ENCODE peak calls at places on chromosome 20, in six cellular contexts. One of them, this sample, is unnamed.

GRCh38 chr20:34951252-34951651 is 4.4 kb downstream of the GSS start:
- DNase-seq in B cell: no peak
- DNase-seq in cardiac fibroblast: no peak
- DNase-seq in EL: no peak
- DNase-seq in left ventricle myocardium inferior: no peak
- DNase-seq in left ventricle myocardium superior: no peak
- DNase-seq in this sample: no peak

GRCh38 chr20:1377984-1378742 is 14.7 kb downstream of the FKBP1A start:
- DNase-seq in B cell: no peak
- DNase-seq in cardiac fibroblast: peak
- DNase-seq in EL: peak
- DNase-seq in left ventricle myocardium inferior: no peak
- DNase-seq in left ventricle myocardium superior: no peak
- DNase-seq in this sample: no peak

GRCh38 chr20:40868568-40869223 is 159.9 kb upstream of the TOP1 start:
- DNase-seq in B cell: no peak
- DNase-seq in cardiac fibroblast: peak
- DNase-seq in EL: peak
- DNase-seq in left ventricle myocardium inferior: no peak
- DNase-seq in left ventricle myocardium superior: peak
- DNase-seq in this sample: peak

GRCh38 chr20:44532248-44532980 is 10.5 kb upstream of the SERINC3 start:
- DNase-seq in B cell: no peak
- DNase-seq in cardiac fibroblast: peak
- DNase-seq in EL: peak
- DNase-seq in left ventricle myocardium inferior: peak
- DNase-seq in left ventricle myocardium superior: peak
- DNase-seq in this sample: no peak

GRCh38 chr20:47551240-47551639 is 49.6 kb downstream of the NCOA3 start:
- DNase-seq in B cell: no peak
- DNase-seq in cardiac fibroblast: no peak
- DNase-seq in EL: no peak
- DNase-seq in left ventricle myocardium inferior: no peak
- DNase-seq in left ventricle myocardium superior: no peak
- DNase-seq in this sample: no peak

GRCh38 chr20:38168791-38169589 is 3.9 kb upstream of the TGM2 start:
- DNase-seq in B cell: no peak
- DNase-seq in cardiac fibroblast: no peak
- DNase-seq in EL: no peak
- DNase-seq in left ventricle myocardium inferior: no peak
- DNase-seq in left ventricle myocardium superior: peak
- DNase-seq in this sample: no peak

GRCh38 chr20:62950741-62951140 is 1.8 kb upstream of the SLC17A9 start:
- DNase-seq in B cell: no peak
- DNase-seq in cardiac fibroblast: no peak
- DNase-seq in EL: no peak
- DNase-seq in left ventricle myocardium inferior: no peak
- DNase-seq in left ventricle myocardium superior: no peak
- DNase-seq in this sample: no peak

GRCh38 chr20:54368578-54368977 is 106.8 kb upstream of the DOK5 start:
- DNase-seq in B cell: no peak
- DNase-seq in cardiac fibroblast: no peak
- DNase-seq in EL: no peak
- DNase-seq in left ventricle myocardium inferior: no peak
- DNase-seq in left ventricle myocardium superior: no peak
- DNase-seq in this sample: no peak

GRCh38 chr20:51736947-51737346 is 31.2 kb downstream of the ATP9A start:
- DNase-seq in B cell: no peak
- DNase-seq in cardiac fibroblast: no peak
- DNase-seq in EL: no peak
- DNase-seq in left ventricle myocardium inferior: no peak
- DNase-seq in left ventricle myocardium superior: no peak
- DNase-seq in this sample: no peak

GRCh38 chr20:49850463-49851233 is 38.0 kb downstream of the SLC9A8 start:
- DNase-seq in B cell: no peak
- DNase-seq in cardiac fibroblast: no peak
- DNase-seq in EL: no peak
- DNase-seq in left ventricle myocardium inferior: no peak
- DNase-seq in left ventricle myocardium superior: no peak
- DNase-seq in this sample: no peak

GRCh38 chr20:22411568-22412450 is 172.6 kb downstream of the FOXA2 start:
- DNase-seq in B cell: no peak
- DNase-seq in cardiac fibroblast: peak
- DNase-seq in EL: no peak
- DNase-seq in left ventricle myocardium inferior: peak
- DNase-seq in left ventricle myocardium superior: peak
- DNase-seq in this sample: no peak

GRCh38 chr20:61166324-61166723 is 85.7 kb upstream of the CDH4 start:
- DNase-seq in B cell: no peak
- DNase-seq in cardiac fibroblast: peak
- DNase-seq in EL: peak
- DNase-seq in left ventricle myocardium inferior: no peak
- DNase-seq in left ventricle myocardium superior: no peak
- DNase-seq in this sample: no peak

GRCh38 chr20:62028384-62028783 is 37.3 kb downstream of the TAF4 start:
- DNase-seq in B cell: no peak
- DNase-seq in cardiac fibroblast: no peak
- DNase-seq in EL: no peak
- DNase-seq in left ventricle myocardium inferior: no peak
- DNase-seq in left ventricle myocardium superior: peak
- DNase-seq in this sample: no peak

GRCh38 chr20:38420232-38421085 is 14.7 kb downstream of the SNHG17 start:
- DNase-seq in B cell: no peak
- DNase-seq in cardiac fibroblast: peak
- DNase-seq in EL: no peak
- DNase-seq in left ventricle myocardium inferior: no peak
- DNase-seq in left ventricle myocardium superior: no peak
- DNase-seq in this sample: no peak

GRCh38 chr20:440636-441035 is 21.7 kb downstream of the TBC1D20 start:
- DNase-seq in B cell: no peak
- DNase-seq in cardiac fibroblast: peak
- DNase-seq in EL: peak
- DNase-seq in left ventricle myocardium inferior: no peak
- DNase-seq in left ventricle myocardium superior: no peak
- DNase-seq in this sample: no peak

GRCh38 chr20:1265916-1266166 is 253 bp upstream of the SNPH start:
- DNase-seq in B cell: no peak
- DNase-seq in cardiac fibroblast: no peak
- DNase-seq in EL: no peak
- DNase-seq in left ventricle myocardium inferior: no peak
- DNase-seq in left ventricle myocardium superior: no peak
- DNase-seq in this sample: no peak

GRCh38 chr20:22217712-22218352 is 366.5 kb downstream of the FOXA2 start:
- DNase-seq in B cell: no peak
- DNase-seq in cardiac fibroblast: no peak
- DNase-seq in EL: no peak
- DNase-seq in left ventricle myocardium inferior: no peak
- DNase-seq in left ventricle myocardium superior: no peak
- DNase-seq in this sample: no peak

GRCh38 chr20:62705626-62706025 is 3.0 kb upstream of the NTSR1 start:
- DNase-seq in B cell: no peak
- DNase-seq in cardiac fibroblast: no peak
- DNase-seq in EL: no peak
- DNase-seq in left ventricle myocardium inferior: no peak
- DNase-seq in left ventricle myocardium superior: peak
- DNase-seq in this sample: no peak

GRCh38 chr20:45890077-45890996 is 671 bp downstream of the NEURL2 start:
- DNase-seq in B cell: peak
- DNase-seq in cardiac fibroblast: peak
- DNase-seq in EL: peak
- DNase-seq in left ventricle myocardium inferior: peak
- DNase-seq in left ventricle myocardium superior: peak
- DNase-seq in this sample: no peak

GRCh38 chr20:21395039-21395665 is 2.2 kb downstream of the NKX2-4 start:
- DNase-seq in B cell: no peak
- DNase-seq in cardiac fibroblast: no peak
- DNase-seq in EL: no peak
- DNase-seq in left ventricle myocardium inferior: no peak
- DNase-seq in left ventricle myocardium superior: no peak
- DNase-seq in this sample: no peak

GRCh38 chr20:37902504-37903313 is at the start of gene VSTM2L:
- DNase-seq in B cell: peak
- DNase-seq in cardiac fibroblast: peak
- DNase-seq in EL: peak
- DNase-seq in left ventricle myocardium inferior: no peak
- DNase-seq in left ventricle myocardium superior: no peak
- DNase-seq in this sample: peak

GRCh38 chr20:15949391-15949790 is 623.9 kb downstream of the KIF16B start:
- DNase-seq in B cell: no peak
- DNase-seq in cardiac fibroblast: no peak
- DNase-seq in EL: no peak
- DNase-seq in left ventricle myocardium inferior: no peak
- DNase-seq in left ventricle myocardium superior: no peak
- DNase-seq in this sample: no peak

GRCh38 chr20:47982574-47983360 is 197.5 kb upstream of the SULF2 start:
- DNase-seq in B cell: no peak
- DNase-seq in cardiac fibroblast: no peak
- DNase-seq in EL: no peak
- DNase-seq in left ventricle myocardium inferior: no peak
- DNase-seq in left ventricle myocardium superior: no peak
- DNase-seq in this sample: no peak

GRCh38 chr20:57262244-57263126 is 4.0 kb downstream of the BMP7 start:
- DNase-seq in B cell: no peak
- DNase-seq in cardiac fibroblast: no peak
- DNase-seq in EL: no peak
- DNase-seq in left ventricle myocardium inferior: no peak
- DNase-seq in left ventricle myocardium superior: no peak
- DNase-seq in this sample: no peak

GRCh38 chr20:47688385-47689381 is 96.6 kb downstream of the SULF2 start:
- DNase-seq in B cell: no peak
- DNase-seq in cardiac fibroblast: no peak
- DNase-seq in EL: no peak
- DNase-seq in left ventricle myocardium inferior: no peak
- DNase-seq in left ventricle myocardium superior: no peak
- DNase-seq in this sample: no peak

GRCh38 chr20:51531141-51531710 is 11.3 kb downstream of the NFATC2 start:
- DNase-seq in B cell: no peak
- DNase-seq in cardiac fibroblast: no peak
- DNase-seq in EL: peak
- DNase-seq in left ventricle myocardium inferior: no peak
- DNase-seq in left ventricle myocardium superior: no peak
- DNase-seq in this sample: no peak

GRCh38 chr20:46689082-46689753 is at the start of gene TP53RK:
- DNase-seq in B cell: peak
- DNase-seq in cardiac fibroblast: peak
- DNase-seq in EL: peak
- DNase-seq in left ventricle myocardium inferior: peak
- DNase-seq in left ventricle myocardium superior: peak
- DNase-seq in this sample: peak

This sample was measured in anterior cingulate cortex.